ENCODE peak calls at places on chromosomes 13 and 19, in eight cellular contexts. Y is breast epithelium; S is HCT116; D is body of pancreas; Q is H1; M is CD4-positive, CD25-positive, alpha-beta regulatory T cell; C is HAP-1; N is PC-3. K is an unnamed sample.

GRCh38 chr13:77511552-77511951 is 24.0 kb upstream of the SCEL start:
- DNase-seq in S (no peak), Y (no peak), M (no peak), N (no peak), Q (no peak), C (no peak), D (no peak), K (no peak)

GRCh38 chr19:5156231-5156986 is 184.2 kb downstream of the PTPRS start:
- DNase-seq in N (no peak), C (no peak), S (no peak), M (no peak), D (no peak), Y (no peak), Q (no peak), K (no peak)

GRCh38 chr19:42831221-42832019 is 48.1 kb downstream of the PSG1 start:
- DNase-seq in Q (no peak), S (peak; percentile 28), Y (no peak), C (no peak), M (no peak), N (peak; percentile 81), D (no peak), K (no peak)

GRCh38 chr13:49165798-49166752 is 54.1 kb upstream of the MLNR start:
- DNase-seq in D (no peak), C (no peak), M (no peak), Y (no peak), N (no peak), Q (no peak), S (no peak), K (no peak)

GRCh38 chr13:39536906-39537305 is 66.1 kb downstream of the LHFPL6 start:
- DNase-seq in Q (no peak), D (no peak), S (no peak), M (no peak), N (no peak), C (no peak), Y (no peak), K (no peak)

GRCh38 chr13:109211616-109212015 is 574.8 kb downstream of the IRS2 start:
- DNase-seq in S (peak; percentile 87), M (no peak), Q (no peak), N (peak; percentile 85), D (no peak), Y (no peak), C (no peak), K (no peak)

GRCh38 chr13:101309014-101309619 is 107.2 kb downstream of the NALCN start:
- DNase-seq in S (no peak), Q (no peak), M (no peak), N (peak; percentile 33), Y (no peak), C (no peak), D (no peak), K (no peak)

GRCh38 chr13:26308836-26309235 is 54.9 kb downstream of the CDK8 start:
- DNase-seq in C (no peak), Q (no peak), S (no peak), D (no peak), N (no peak), Y (no peak), M (no peak), K (no peak)

GRCh38 chr19:12987190-12987589 is 8.1 kb upstream of the NFIX start:
- DNase-seq in Y (no peak), Q (no peak), M (no peak), N (no peak), C (no peak), D (no peak), S (no peak), K (no peak)

GRCh38 chr19:40088299-40089047 is 2.3 kb downstream of the ZNF780A start:
- DNase-seq in N (no peak), Y (no peak), S (no peak), D (no peak), M (no peak), C (no peak), Q (no peak), K (no peak)

DNA sequence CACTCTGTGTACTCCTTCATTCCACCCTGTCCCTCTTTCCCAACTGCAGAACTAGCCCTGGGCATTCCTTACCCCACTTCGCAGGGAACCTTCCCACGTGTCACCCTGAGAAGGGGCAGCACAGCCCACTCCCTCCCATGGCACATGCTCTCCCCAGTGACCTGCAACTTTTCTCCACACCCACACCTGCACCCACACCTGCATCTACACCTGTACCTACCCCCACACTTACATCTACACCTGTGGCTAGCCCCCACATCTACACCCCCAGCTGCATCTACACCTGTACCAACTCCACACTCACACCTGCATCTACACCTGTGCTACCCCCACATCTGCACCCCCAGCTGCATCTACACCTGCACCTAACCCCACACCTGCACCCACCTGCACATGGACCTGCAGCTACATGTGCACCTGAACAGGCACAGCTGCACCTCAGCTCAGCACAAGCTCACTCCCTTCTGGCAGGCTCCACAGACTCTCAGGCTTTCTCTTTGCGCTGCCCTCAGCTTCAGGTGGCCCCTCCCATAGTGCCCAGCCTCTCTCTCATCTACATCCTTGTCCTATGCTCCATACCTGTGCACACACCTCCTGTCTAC is 234.1 kb downstream of the TUBA3C start:
- DNase-seq in D (no peak), Q (no peak), Y (no peak), S (no peak), M (no peak), C (no peak), N (no peak), K (no peak)
- H3K9me3 ChIP-seq in D (no peaks in the 10 kb centered on the region), Q (peaks cover 90% of the 10 kb centered on the region), Y (no peaks in the 10 kb centered on the region), S (peaks cover 20% of the 10 kb centered on the region), M (no peaks in the 10 kb centered on the region), C (no peaks in the 10 kb centered on the region), N (no peaks in the 10 kb centered on the region), K (peaks cover 22% of the 10 kb centered on the region)

DNA sequence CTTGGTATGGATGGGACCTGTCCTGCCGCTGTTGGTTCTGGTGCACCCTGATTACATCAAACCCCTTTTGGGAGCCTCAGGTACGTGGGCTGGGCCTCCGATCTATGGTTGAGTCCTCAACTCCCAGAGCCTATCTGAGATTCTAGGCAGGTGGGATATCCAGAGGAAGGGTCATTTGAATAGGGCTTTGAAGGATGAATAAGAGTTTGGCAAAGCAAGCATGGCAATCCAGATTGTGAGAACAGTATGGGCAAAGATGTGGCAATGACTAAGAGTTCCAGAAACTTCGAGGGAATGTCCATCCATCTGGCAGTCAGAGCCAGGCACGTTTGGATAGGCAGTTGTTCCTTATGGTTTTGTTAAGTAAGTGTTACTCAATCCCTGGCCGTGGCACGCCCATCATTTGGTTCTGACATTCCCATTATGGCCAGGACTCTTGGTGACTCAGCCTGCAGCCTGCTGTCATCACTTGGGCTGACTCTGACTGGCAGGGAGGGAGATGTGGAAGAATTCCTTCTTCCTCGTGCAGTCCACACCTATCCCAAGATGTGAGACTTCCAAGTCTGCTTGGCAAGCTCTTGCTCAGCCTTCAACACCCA is 21.5 kb downstream of the CYP4F22 start:
- DNase-seq in D (no peak), Y (no peak), C (no peak), S (no peak), N (no peak), M (no peak), Q (no peak), K (no peak)
- H3K9me3 ChIP-seq in D (no peaks in the 10 kb centered on the region), Y (no peaks in the 10 kb centered on the region), C (no peaks in the 10 kb centered on the region), S (no peaks in the 10 kb centered on the region), N (no peaks in the 10 kb centered on the region), M (no peaks in the 10 kb centered on the region), Q (peaks cover 86% of the 10 kb centered on the region), K (peaks cover 16% of the 10 kb centered on the region)

GRCh38 chr19:11856568-11857264 is 8.2 kb downstream of the ZNF439 start:
- DNase-seq in C (no peak), Q (no peak), N (no peak), M (no peak), S (no peak), Y (no peak), D (no peak), K (no peak)
- H3K9me3 ChIP-seq in C (peaks cover 6% of the 10 kb centered on the region), Q (peaks cover 46% of the 10 kb centered on the region), N (peaks cover 21% of the 10 kb centered on the region), M (peaks cover 31% of the 10 kb centered on the region), S (peaks cover 4% of the 10 kb centered on the region), Y (peaks cover 70% of the 10 kb centered on the region), D (no peaks in the 10 kb centered on the region), K (peaks cover 1% of the 10 kb centered on the region)

DNA sequence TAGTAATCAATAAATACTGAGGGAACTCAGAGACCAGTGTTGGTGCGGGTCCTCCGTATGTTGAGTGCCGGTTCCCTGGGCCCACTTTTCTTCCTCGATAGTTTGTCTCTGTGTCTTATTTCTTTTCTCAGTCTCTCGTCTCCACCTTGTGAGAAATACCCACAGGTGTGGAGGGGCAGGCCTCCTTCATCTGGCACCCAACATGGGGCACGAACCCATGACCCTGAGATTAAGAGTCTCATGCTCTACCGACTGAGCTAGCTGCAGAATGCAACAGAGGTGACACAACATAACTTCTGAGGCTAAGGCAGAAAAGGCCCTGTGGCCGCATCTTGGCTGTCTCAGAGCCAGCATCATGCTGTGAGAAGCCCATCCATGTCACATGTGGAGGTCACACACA is 5.3 kb upstream of the ZNF613 start:
- DNase-seq in Q (no peak), C (no peak), S (no peak), Y (no peak), N (no peak), D (no peak), M (no peak), K (no peak)
- H3K9me3 ChIP-seq in Q (peaks cover 82% of the 10 kb centered on the region), C (peaks cover 6% of the 10 kb centered on the region), S (peaks cover 36% of the 10 kb centered on the region), Y (peaks cover 75% of the 10 kb centered on the region), N (peaks cover 55% of the 10 kb centered on the region), D (no peaks in the 10 kb centered on the region), M (peaks cover 67% of the 10 kb centered on the region), K (peaks cover 12% of the 10 kb centered on the region)

GRCh38 chr13:19157461-19157860 is 24.2 kb downstream of the TUBA3C start:
- DNase-seq in M (no peak), Q (no peak), S (no peak), Y (no peak), D (no peak), N (no peak), C (no peak), K (no peak)

GRCh38 chr13:19159761-19160420 is 21.7 kb downstream of the TUBA3C start:
- DNase-seq in M (no peak), C (no peak), D (no peak), Y (no peak), S (no peak), Q (no peak), N (no peak), K (no peak)

GRCh38 chr13:19159181-19159580 is 22.4 kb downstream of the TUBA3C start:
- DNase-seq in N (no peak), Y (no peak), C (no peak), Q (no peak), D (no peak), M (no peak), S (no peak), K (no peak)

GRCh38 chr13:19158006-19158405 is 23.6 kb downstream of the TUBA3C start:
- DNase-seq in Q (no peak), M (no peak), Y (no peak), N (no peak), S (no peak), C (no peak), D (no peak), K (no peak)

GRCh38 chr13:19158526-19158925 is 23.1 kb downstream of the TUBA3C start:
- DNase-seq in S (no peak), Q (no peak), C (no peak), N (no peak), M (no peak), D (no peak), Y (no peak), K (no peak)
- H3K9me3 ChIP-seq in S (peaks cover 14% of the 10 kb centered on the region), Q (peaks cover 96% of the 10 kb centered on the region), C (peaks cover 4% of the 10 kb centered on the region), N (peaks cover 8% of the 10 kb centered on the region), M (no peaks in the 10 kb centered on the region), D (no peaks in the 10 kb centered on the region), Y (peaks cover 15% of the 10 kb centered on the region), K (peaks cover 46% of the 10 kb centered on the region)

DNA sequence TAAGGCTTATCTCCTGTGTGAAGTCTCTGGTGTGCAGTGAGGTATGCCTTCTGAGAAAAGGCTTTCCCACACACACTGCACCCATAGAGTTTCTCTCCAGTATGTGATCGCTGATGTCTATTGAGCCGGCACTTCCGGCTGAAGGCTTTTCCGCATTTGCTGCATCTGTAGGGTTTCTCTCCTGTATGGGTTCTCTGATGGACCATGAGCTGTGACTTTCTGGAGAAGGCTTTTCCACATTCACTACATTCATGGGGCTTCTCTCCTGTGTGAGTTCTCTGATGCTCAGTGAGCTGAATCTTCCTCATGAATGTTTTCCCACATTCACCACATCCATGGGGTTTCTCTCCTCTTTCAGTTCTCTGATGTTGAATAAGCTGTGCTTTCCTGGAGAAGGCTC is 14.7 kb downstream of the ZNF577 start:
- DNase-seq in S (no peak), C (no peak), D (no peak), Q (no peak), M (no peak), Y (no peak), N (no peak), K (no peak)
- H3K9me3 ChIP-seq in S (peaks cover 44% of the 10 kb centered on the region), C (peaks cover 8% of the 10 kb centered on the region), D (no peaks in the 10 kb centered on the region), Q (peaks cover 83% of the 10 kb centered on the region), M (peaks cover 83% of the 10 kb centered on the region), Y (peaks cover 99% of the 10 kb centered on the region), N (peaks cover 77% of the 10 kb centered on the region), K (peaks cover 34% of the 10 kb centered on the region)

K was measured in iPS DF 6.9.